ENCODE peak calls at places on chromosomes 4 and X, in seven cellular contexts. Z is PC-9; J is ovary; H is prostate gland; T is lower lobe of right lung; V is neural progenitor cell; N is CD4-positive, CD25-positive, alpha-beta regulatory T cell. U is an unnamed sample. For H3K9me3, the result is how much of the 10 kb centered on the place peaks cover.

GRCh38 chr4:121685257-121685656 is 11.5 kb downstream of the ANXA5 start:
- DNase-seq in Z (no peak), J (no peak), H (no peak), T (no peak), V (no peak), N (no peak), U (no peak)

GRCh38 chr4:72505314-72505744 is 63.7 kb downstream of the ADAMTS3 start:
- DNase-seq in Z (peak), J (no peak), H (no peak), T (no peak), V (peak), N (no peak), U (no peak)

GRCh38 chrX:68929332-68930150 is 100.7 kb downstream of the EFNB1 start:
- DNase-seq in Z (peak), J (peak), H (peak), T (no peak), V (no peak), N (no peak), U (no peak)

GRCh38 chr4:154490261-154490588 is 1.4 kb downstream of the DCHS2 start:
- DNase-seq in Z (no peak), J (no peak), H (no peak), T (no peak), V (peak), N (no peak), U (no peak)

GRCh38 chr4:150065740-150066139 is 12.5 kb upstream of the DCLK2 start:
- DNase-seq in Z (no peak), J (no peak), H (no peak), T (no peak), V (no peak), N (no peak), U (no peak)

GRCh38 chr4:20428410-20429160 is 176.9 kb downstream of the SLIT2 start:
- DNase-seq in Z (no peak), J (no peak), H (no peak), T (no peak), V (peak), N (no peak), U (no peak)

GRCh38 chr4:106650701-106651100 is 282.1 kb upstream of the GIMD1 start:
- DNase-seq in Z (no peak), J (no peak), H (no peak), T (no peak), V (no peak), N (no peak), U (no peak)

GRCh38 chr4:88575222-88575621 is 17.1 kb upstream of the HERC3 start:
- DNase-seq in Z (no peak), J (no peak), H (no peak), T (no peak), V (no peak), N (no peak), U (no peak)

GRCh38 chrX:24553016-24553415 is 87.9 kb downstream of the PDK3 start:
- DNase-seq in Z (no peak), J (no peak), H (no peak), T (no peak), V (no peak), N (no peak), U (no peak)

GRCh38 chr4:23368081-23368697 is 521.7 kb downstream of the PPARGC1A start:
- DNase-seq in Z (no peak), J (no peak), H (no peak), T (no peak), V (peak), N (no peak), U (no peak)

GRCh38 chr4:30854566-30854965 is 134.4 kb downstream of the PCDH7 start:
- DNase-seq in Z (no peak), J (no peak), H (no peak), T (no peak), V (no peak), N (no peak), U (no peak)

GRCh38 chr4:148831945-148832344 is 389.7 kb upstream of the NR3C2 start:
- DNase-seq in Z (peak), J (no peak), H (no peak), T (no peak), V (no peak), N (no peak), U (no peak)

GRCh38 chr4:52957791-52958190 is 95.7 kb downstream of the RASL11B start:
- DNase-seq in Z (no peak), J (no peak), H (no peak), T (no peak), V (no peak), N (no peak), U (no peak)

GRCh38 chr4:9942921-9943600 is 78.2 kb downstream of the SLC2A9 start:
- DNase-seq in Z (no peak), J (no peak), H (no peak), T (no peak), V (no peak), N (no peak), U (no peak)

GRCh38 chr4:6887591-6888371 is 21.8 kb upstream of the TBC1D14 start:
- DNase-seq in Z (no peak), J (no peak), H (no peak), T (no peak), V (no peak), N (no peak), U (no peak)

GRCh38 chrX:100731441-100732281 is at the start of gene SYTL4:
- DNase-seq in Z (no peak), J (peak), H (peak), T (peak), V (peak), N (no peak), U (no peak)

GRCh38 chrX:119516157-119516702 is 48.0 kb downstream of the SLC25A5 start:
- DNase-seq in Z (peak), J (no peak), H (no peak), T (no peak), V (peak), N (peak), U (no peak)

GRCh38 chrX:16828126-16828908 is 41.8 kb downstream of the RBBP7 start:
- DNase-seq in Z (no peak), J (no peak), H (peak), T (no peak), V (no peak), N (no peak), U (no peak)

GRCh38 chr4:42339935-42340406 is 57.3 kb upstream of the SHISA3 start:
- DNase-seq in Z (no peak), J (peak), H (no peak), T (no peak), V (peak), N (no peak), U (no peak)

GRCh38 chr4:69861756-69862155 is 1.8 kb upstream of the SULT1E1 start:
- DNase-seq in Z (no peak), J (no peak), H (no peak), T (no peak), V (no peak), N (no peak), U (no peak)

GRCh38 chr4:34046580-34046979 is 2197.7 kb downstream of the ARAP2 start:
- DNase-seq in Z (peak), J (no peak), H (no peak), T (no peak), V (no peak), N (no peak), U (no peak)

GRCh38 chr4:186104114-186104894 is at the start of gene FAM149A:
- DNase-seq in Z (no peak), J (peak), H (peak), T (peak), V (peak), N (peak), U (no peak)

GRCh38 chr4:2261110-2261852 is 628 bp downstream of the MXD4 start:
- DNase-seq in Z (no peak), J (peak), H (no peak), T (peak), V (peak), N (peak), U (peak)

GRCh38 chr4:175531405-175532091 is 280.5 kb downstream of the GPM6A start:
- DNase-seq in Z (no peak), J (no peak), H (no peak), T (no peak), V (no peak), N (no peak), U (no peak)

GRCh38 chr4:138507527-138507926 is 265.4 kb upstream of the SLC7A11 start:
- DNase-seq in Z (no peak), J (no peak), H (no peak), T (no peak), V (no peak), N (no peak), U (no peak)

GRCh38 chr4:75696036-75696435 is 22.8 kb upstream of the G3BP2 start:
- DNase-seq in Z (no peak), J (no peak), H (no peak), T (no peak), V (no peak), N (no peak), U (peak)

GRCh38 chrX:39212456-39212855 is 411.2 kb downstream of the MID1IP1 start:
- DNase-seq in Z (no peak), J (no peak), H (no peak), T (no peak), V (no peak), N (no peak), U (no peak)

GRCh38 chr4:15794432-15794831 is 16.3 kb downstream of the CD38 start:
- DNase-seq in Z (no peak), J (no peak), H (no peak), T (no peak), V (no peak), N (no peak), U (no peak)
- H3K9me3 ChIP-seq in Z (under half), J (under half), H (under half), T (under half), V (under half), N (under half), U (under half)

GRCh38 chrX:149517308-149517707 is 12.2 kb upstream of the IDS start:
- DNase-seq in Z (no peak), J (no peak), H (no peak), T (no peak), V (no peak), N (no peak), U (no peak)
- H3K9me3 ChIP-seq in Z (under half), J (under half), H (under half), T (under half), V (under half), N (under half), U (under half)

DNA sequence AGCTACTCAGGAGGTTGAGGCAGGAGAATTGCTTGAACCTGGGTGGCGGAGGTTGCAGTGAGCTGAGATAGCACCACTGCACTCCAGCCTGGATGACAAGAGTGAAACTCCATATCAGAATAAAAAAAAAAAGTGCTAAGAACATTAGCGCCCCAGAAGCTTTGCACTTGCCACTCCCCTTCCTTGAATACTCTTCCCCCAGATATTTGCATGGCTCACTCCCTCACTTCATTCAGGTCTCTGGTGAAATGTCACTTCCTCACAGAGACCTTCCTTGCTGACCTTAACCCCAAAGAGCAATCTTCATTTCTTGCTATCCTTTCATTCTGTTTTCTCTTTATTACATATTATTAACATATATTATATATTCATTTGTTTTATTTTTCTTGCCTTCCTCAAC is 11.3 kb downstream of the CACNA1F start:
- DNase-seq in Z (no peak), J (no peak), H (no peak), T (no peak), V (no peak), N (no peak), U (no peak)
- H3K9me3 ChIP-seq in Z (under half), J (under half), H (under half), T (under half), V (under half), N (under half), U (under half)

DNA sequence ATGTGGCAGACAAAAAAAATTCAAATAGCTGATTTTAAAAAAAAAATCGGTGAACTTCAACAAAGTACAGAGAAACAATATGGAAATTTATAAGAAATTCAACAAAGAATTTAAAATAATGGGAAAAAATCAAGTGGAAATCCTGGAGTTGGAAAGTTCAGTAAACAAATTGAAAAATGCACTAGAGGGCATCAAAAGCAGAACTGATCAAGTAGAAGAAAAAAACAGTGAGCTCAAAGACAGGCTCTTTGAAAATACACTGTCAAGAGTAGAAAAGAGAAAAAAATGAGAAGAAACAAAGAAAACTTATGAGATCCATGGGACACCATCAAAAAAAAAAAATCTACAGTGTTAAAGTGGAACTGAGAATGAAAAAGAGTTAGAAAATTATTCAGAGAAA is 19.6 kb upstream of the FRG1 start:
- DNase-seq in Z (no peak), J (no peak), H (no peak), T (no peak), V (no peak), N (no peak), U (no peak)
- H3K9me3 ChIP-seq in Z (under half), J (under half), H (under half), T (under half), V (under half), N (under half), U (under half)

U was measured in CD4-positive, alpha-beta T cell.